ENCODE peak calls at places on chromosomes 16 and 17, in six cellular contexts. One of them, this sample, is unnamed.

GRCh38 chr16:82653550-82654511 is 27.1 kb downstream of the CDH13 start:
- DNase-seq in HFFc6: peak
- DNase-seq in astrocyte of the spinal cord: peak
- DNase-seq in MCF 10A: peak
- DNase-seq in neural progenitor cell: no peak
- DNase-seq in left kidney: peak
- DNase-seq in this sample: no peak

GRCh38 chr17:65388911-65389310 is 172.5 kb downstream of the AXIN2 start:
- DNase-seq in neural progenitor cell: no peak
- DNase-seq in left kidney: peak
- DNase-seq in astrocyte of the spinal cord: no peak
- DNase-seq in MCF 10A: no peak
- DNase-seq in HFFc6: no peak
- DNase-seq in this sample: no peak

GRCh38 chr17:14760719-14761425 is 460.0 kb downstream of the HS3ST3B1 start:
- DNase-seq in MCF 10A: no peak
- DNase-seq in left kidney: peak
- DNase-seq in HFFc6: no peak
- DNase-seq in astrocyte of the spinal cord: no peak
- DNase-seq in neural progenitor cell: no peak
- DNase-seq in this sample: no peak

GRCh38 chr16:84600343-84601229 is 17.3 kb downstream of the COTL1 start:
- DNase-seq in neural progenitor cell: no peak
- DNase-seq in HFFc6: no peak
- DNase-seq in left kidney: no peak
- DNase-seq in astrocyte of the spinal cord: peak
- DNase-seq in MCF 10A: no peak
- DNase-seq in this sample: no peak

GRCh38 chr17:57862990-57863667 is 13.3 kb upstream of the MRPS23 start:
- DNase-seq in left kidney: peak
- DNase-seq in MCF 10A: no peak
- DNase-seq in astrocyte of the spinal cord: no peak
- DNase-seq in HFFc6: no peak
- DNase-seq in neural progenitor cell: no peak
- DNase-seq in this sample: peak

GRCh38 chr17:78976907-78977680 is 2.6 kb downstream of the LGALS3BP start:
- DNase-seq in neural progenitor cell: no peak
- DNase-seq in left kidney: no peak
- DNase-seq in MCF 10A: no peak
- DNase-seq in astrocyte of the spinal cord: no peak
- DNase-seq in HFFc6: no peak
- DNase-seq in this sample: no peak

GRCh38 chr17:81271226-81271625 is 23.9 kb downstream of the SLC38A10 start:
- DNase-seq in astrocyte of the spinal cord: no peak
- DNase-seq in MCF 10A: no peak
- DNase-seq in HFFc6: no peak
- DNase-seq in left kidney: no peak
- DNase-seq in neural progenitor cell: no peak
- DNase-seq in this sample: no peak

GRCh38 chr16:979859-980594 is 1.5 kb upstream of the SOX8 start:
- DNase-seq in astrocyte of the spinal cord: no peak
- DNase-seq in neural progenitor cell: peak
- DNase-seq in HFFc6: no peak
- DNase-seq in MCF 10A: no peak
- DNase-seq in left kidney: no peak
- DNase-seq in this sample: peak

GRCh38 chr16:1993731-1994131 is 4.0 kb downstream of the SYNGR3 start:
- DNase-seq in HFFc6: peak
- DNase-seq in astrocyte of the spinal cord: no peak
- DNase-seq in left kidney: peak
- DNase-seq in MCF 10A: peak
- DNase-seq in neural progenitor cell: no peak
- DNase-seq in this sample: no peak

GRCh38 chr17:47987240-47987835 is 16.4 kb downstream of the CDK5RAP3 start:
- DNase-seq in astrocyte of the spinal cord: no peak
- DNase-seq in neural progenitor cell: peak
- DNase-seq in HFFc6: no peak
- DNase-seq in MCF 10A: no peak
- DNase-seq in left kidney: peak
- DNase-seq in this sample: peak

GRCh38 chr17:80760501-80760900 is 215.9 kb downstream of the RPTOR start:
- DNase-seq in left kidney: no peak
- DNase-seq in neural progenitor cell: no peak
- DNase-seq in HFFc6: no peak
- DNase-seq in MCF 10A: peak
- DNase-seq in astrocyte of the spinal cord: no peak
- DNase-seq in this sample: no peak

GRCh38 chr17:1312261-1312870 is 32.9 kb downstream of the TRARG1 start:
- DNase-seq in neural progenitor cell: peak
- DNase-seq in left kidney: peak
- DNase-seq in astrocyte of the spinal cord: no peak
- DNase-seq in HFFc6: no peak
- DNase-seq in MCF 10A: no peak
- DNase-seq in this sample: peak

GRCh38 chr17:79413591-79413990 is 197.3 kb downstream of the RBFOX3 start:
- DNase-seq in left kidney: no peak
- DNase-seq in MCF 10A: peak
- DNase-seq in neural progenitor cell: no peak
- DNase-seq in HFFc6: no peak
- DNase-seq in astrocyte of the spinal cord: no peak
- DNase-seq in this sample: no peak

GRCh38 chr17:49191917-49192741 is 18.2 kb downstream of the GNGT2 start:
- DNase-seq in HFFc6: peak
- DNase-seq in astrocyte of the spinal cord: peak
- DNase-seq in MCF 10A: peak
- DNase-seq in neural progenitor cell: peak
- DNase-seq in left kidney: peak
- DNase-seq in this sample: peak

GRCh38 chr16:62625291-62625690 is 589.1 kb upstream of the CDH8 start:
- DNase-seq in HFFc6: no peak
- DNase-seq in neural progenitor cell: no peak
- DNase-seq in left kidney: no peak
- DNase-seq in MCF 10A: no peak
- DNase-seq in astrocyte of the spinal cord: no peak
- DNase-seq in this sample: no peak

GRCh38 chr17:51087072-51087757 is 33.5 kb downstream of the SPAG9 start:
- DNase-seq in HFFc6: no peak
- DNase-seq in left kidney: no peak
- DNase-seq in MCF 10A: no peak
- DNase-seq in astrocyte of the spinal cord: no peak
- DNase-seq in neural progenitor cell: no peak
- DNase-seq in this sample: no peak

GRCh38 chr17:35073991-35074627 is 10.6 kb upstream of the RFFL start:
- DNase-seq in astrocyte of the spinal cord: no peak
- DNase-seq in MCF 10A: no peak
- DNase-seq in neural progenitor cell: no peak
- DNase-seq in HFFc6: no peak
- DNase-seq in left kidney: no peak
- DNase-seq in this sample: no peak

GRCh38 chr16:50265716-50266336 is 525 bp upstream of the ADCY7 start:
- DNase-seq in MCF 10A: no peak
- DNase-seq in neural progenitor cell: no peak
- DNase-seq in left kidney: no peak
- DNase-seq in HFFc6: no peak
- DNase-seq in astrocyte of the spinal cord: no peak
- DNase-seq in this sample: no peak

GRCh38 chr16:28873543-28874201 is 4.6 kb upstream of the ATP2A1 start:
- DNase-seq in HFFc6: no peak
- DNase-seq in MCF 10A: peak
- DNase-seq in neural progenitor cell: peak
- DNase-seq in astrocyte of the spinal cord: no peak
- DNase-seq in left kidney: no peak
- DNase-seq in this sample: peak

GRCh38 chr17:79451167-79451566 is 159.7 kb downstream of the RBFOX3 start:
- DNase-seq in left kidney: no peak
- DNase-seq in astrocyte of the spinal cord: no peak
- DNase-seq in HFFc6: no peak
- DNase-seq in neural progenitor cell: no peak
- DNase-seq in MCF 10A: no peak
- DNase-seq in this sample: no peak

GRCh38 chr16:11128211-11129123 is 127.5 kb downstream of the SOCS1 start:
- DNase-seq in MCF 10A: peak
- DNase-seq in astrocyte of the spinal cord: no peak
- DNase-seq in HFFc6: peak
- DNase-seq in neural progenitor cell: no peak
- DNase-seq in left kidney: peak
- DNase-seq in this sample: peak

GRCh38 chr17:8338806-8339205 is 834 bp upstream of the ODF4 start:
- DNase-seq in astrocyte of the spinal cord: no peak
- DNase-seq in left kidney: no peak
- DNase-seq in HFFc6: no peak
- DNase-seq in MCF 10A: no peak
- DNase-seq in neural progenitor cell: peak
- DNase-seq in this sample: no peak

GRCh38 chr17:50681260-50682200 is 26.2 kb downstream of the ANKRD40 start:
- DNase-seq in left kidney: peak
- DNase-seq in neural progenitor cell: peak
- DNase-seq in astrocyte of the spinal cord: peak
- DNase-seq in MCF 10A: peak
- DNase-seq in HFFc6: peak
- DNase-seq in this sample: no peak

GRCh38 chr16:70713342-70713741 is 27.5 kb upstream of the MTSS2 start:
- DNase-seq in neural progenitor cell: no peak
- DNase-seq in left kidney: no peak
- DNase-seq in astrocyte of the spinal cord: no peak
- DNase-seq in HFFc6: no peak
- DNase-seq in MCF 10A: peak
- DNase-seq in this sample: no peak

GRCh38 chr16:67653131-67654068 is 6.7 kb downstream of the ACD start:
- DNase-seq in neural progenitor cell: peak
- DNase-seq in astrocyte of the spinal cord: no peak
- DNase-seq in left kidney: peak
- DNase-seq in HFFc6: no peak
- DNase-seq in MCF 10A: no peak
- DNase-seq in this sample: no peak

This sample was measured in H9.